ENCODE peak calls at places on chromosomes 5 and 9, in five cellular contexts. One of them, this sample, is unnamed.

GRCh38 chr9:105694320-105694847 is at the start of gene TMEM38B:
- DNase-seq in heart left ventricle: peak
- DNase-seq in Right ventricle myocardium superior: peak
- DNase-seq in NCI-H226: peak
- DNase-seq in T-helper 22 cell: peak
- DNase-seq in this sample: peak

GRCh38 chr5:35853652-35854051 is 3.0 kb upstream of the IL7R start:
- DNase-seq in heart left ventricle: no peak
- DNase-seq in Right ventricle myocardium superior: no peak
- DNase-seq in NCI-H226: no peak
- DNase-seq in T-helper 22 cell: peak
- DNase-seq in this sample: no peak

GRCh38 chr5:35947085-35947484 is 8.7 kb upstream of the CAPSL start:
- DNase-seq in heart left ventricle: no peak
- DNase-seq in Right ventricle myocardium superior: no peak
- DNase-seq in NCI-H226: no peak
- DNase-seq in T-helper 22 cell: no peak
- DNase-seq in this sample: no peak

GRCh38 chr5:43008369-43009158 is 31.6 kb downstream of the ANXA2R start:
- DNase-seq in heart left ventricle: peak
- DNase-seq in Right ventricle myocardium superior: peak
- DNase-seq in NCI-H226: peak
- DNase-seq in T-helper 22 cell: peak
- DNase-seq in this sample: peak

GRCh38 chr5:170287532-170287931 is 10.0 kb downstream of the LCP2 start:
- DNase-seq in heart left ventricle: peak
- DNase-seq in Right ventricle myocardium superior: peak
- DNase-seq in NCI-H226: no peak
- DNase-seq in T-helper 22 cell: no peak
- DNase-seq in this sample: peak

GRCh38 chr5:123359866-123360569 is 63.2 kb downstream of the CEP120 start:
- DNase-seq in heart left ventricle: peak
- DNase-seq in Right ventricle myocardium superior: peak
- DNase-seq in NCI-H226: no peak
- DNase-seq in T-helper 22 cell: no peak
- DNase-seq in this sample: no peak

GRCh38 chr9:89684912-89685636 is 80.3 kb downstream of the GADD45G start:
- DNase-seq in heart left ventricle: peak
- DNase-seq in Right ventricle myocardium superior: peak
- DNase-seq in NCI-H226: no peak
- DNase-seq in T-helper 22 cell: no peak
- DNase-seq in this sample: peak

GRCh38 chr9:86767373-86767772 is 179.9 kb downstream of the GAS1 start:
- DNase-seq in heart left ventricle: no peak
- DNase-seq in Right ventricle myocardium superior: no peak
- DNase-seq in NCI-H226: no peak
- DNase-seq in T-helper 22 cell: no peak
- DNase-seq in this sample: no peak

This sample was measured in left ventricle myocardium inferior.